ENCODE peak calls at places on chromosomes 6 and 20, in five cellular contexts. C, L, U, M and G are unnamed samples.

GRCh38 chr20:11952621-11953020 is 34.9 kb downstream of the BTBD3 start:
- DNase-seq in C (no peak), L (no peak), U (no peak), M (no peak), G (no peak)

GRCh38 chr20:59772931-59773913 is 160.2 kb downstream of the SYCP2 start:
- DNase-seq in C (no peak), L (no peak), U (no peak), M (no peak), G (no peak)

GRCh38 chr20:24638546-24639166 is 169.2 kb downstream of the SYNDIG1 start:
- DNase-seq in C (no peak), L (no peak), U (no peak), M (no peak), G (no peak)

GRCh38 chr20:4112490-4113420 is 97.4 kb upstream of the RNF24 start:
- DNase-seq in C (peak; percentile 60), L (no peak), U (peak; percentile 32), M (no peak), G (peak; percentile 35)

GRCh38 chr6:149079911-149080501 is 237.5 kb upstream of the TAB2 start:
- DNase-seq in C (no peak), L (no peak), U (no peak), M (no peak), G (no peak)

GRCh38 chr20:34546751-34547181 is 11.8 kb upstream of the MAP1LC3A start:
- DNase-seq in C (no peak), L (no peak), U (no peak), M (peak; percentile 93), G (no peak)

GRCh38 chr6:52596371-52597028 is 19.6 kb upstream of the TRAM2 start:
- DNase-seq in C (peak; percentile 30), L (no peak), U (no peak), M (peak; percentile 39), G (no peak)

GRCh38 chr20:48538856-48539255 is 288.9 kb downstream of the PREX1 start:
- DNase-seq in C (no peak), L (no peak), U (no peak), M (no peak), G (no peak)

GRCh38 chr20:42611423-42611822 is 578.3 kb downstream of the PTPRT start:
- DNase-seq in C (no peak), L (no peak), U (no peak), M (no peak), G (no peak)

GRCh38 chr6:158815915-158816314 is 3.3 kb downstream of the EZR start:
- DNase-seq in C (no peak), L (no peak), U (no peak), M (no peak), G (no peak)

GRCh38 chr6:67369679-67370078 is 1265.4 kb upstream of the ADGRB3 start:
- DNase-seq in C (no peak), L (no peak), U (no peak), M (no peak), G (no peak)

GRCh38 chr20:4637081-4637797 is 84.5 kb upstream of the PRND start:
- DNase-seq in C (no peak), L (no peak), U (no peak), M (peak; percentile 100), G (no peak)

GRCh38 chr6:135087403-135087802 is 32.8 kb upstream of the HBS1L start:
- DNase-seq in C (no peak), L (no peak), U (no peak), M (peak; percentile 85), G (no peak)

GRCh38 chr6:157019115-157019628 is 242.0 kb downstream of the ARID1B start:
- DNase-seq in C (no peak), L (no peak), U (no peak), M (peak; percentile 70), G (peak; percentile 26)

GRCh38 chr20:24458441-24458840 is 11.0 kb upstream of the SYNDIG1 start:
- DNase-seq in C (no peak), L (no peak), U (no peak), M (no peak), G (no peak)

GRCh38 chr6:154350293-154350692 is 6.3 kb downstream of the IPCEF1 start:
- DNase-seq in C (no peak), L (no peak), U (no peak), M (no peak), G (no peak)

GRCh38 chr20:43188861-43189613 is 669 bp downstream of the PTPRT start:
- DNase-seq in C (no peak), L (no peak), U (no peak), M (peak; percentile 26), G (peak; percentile 25)

GRCh38 chr6:158808918-158809678 is 10.1 kb downstream of the EZR start:
- DNase-seq in C (no peak), L (no peak), U (no peak), M (no peak), G (peak; percentile 34)

GRCh38 chr6:39812496-39812852 is 20.3 kb downstream of the DAAM2 start:
- DNase-seq in C (no peak), L (no peak), U (no peak), M (no peak), G (no peak)

GRCh38 chr20:15144911-15145310 is 807.5 kb upstream of the FLRT3 start:
- DNase-seq in C (no peak), L (no peak), U (no peak), M (no peak), G (no peak)

GRCh38 chr20:62627901-62628612 is 14.2 kb upstream of the SLCO4A1 start:
- DNase-seq in C (no peak), L (no peak), U (no peak), M (no peak), G (peak; percentile 74)

GRCh38 chr6:135231469-135231844 is 50.3 kb downstream of the MYB start:
- DNase-seq in C (no peak), L (no peak), U (peak; percentile 47), M (peak; percentile 18), G (no peak)

GRCh38 chr6:129730477-129731165 is 20.6 kb upstream of the ARHGAP18 start:
- DNase-seq in C (peak; percentile 63), L (no peak), U (peak; percentile 35), M (peak; percentile 32), G (peak; percentile 37)

GRCh38 chr6:5398530-5398929 is 137.2 kb downstream of the FARS2 start:
- DNase-seq in C (peak; percentile 62), L (no peak), U (peak; percentile 50), M (peak; percentile 76), G (peak; percentile 25)

GRCh38 chr20:41055679-41056078 is 27.1 kb downstream of the TOP1 start:
- DNase-seq in C (no peak), L (no peak), U (no peak), M (no peak), G (no peak)

GRCh38 chr6:391559-392440 is at the start of gene IRF4:
- DNase-seq in C (no peak), L (no peak), U (peak; percentile 87), M (no peak), G (peak; percentile 97)

GRCh38 chr6:136740050-136740974 is 52.0 kb downstream of the MAP3K5 start:
- DNase-seq in C (no peak), L (no peak), U (no peak), M (no peak), G (no peak)

GRCh38 chr6:135901776-135902524 is 50.4 kb downstream of the PDE7B start:
- DNase-seq in C (no peak), L (no peak), U (peak; percentile 16), M (no peak), G (no peak)

GRCh38 chr6:25612666-25613065 is 39.3 kb upstream of the SCGN start:
- DNase-seq in C (no peak), L (no peak), U (no peak), M (no peak), G (no peak)

GRCh38 chr6:137881522-137881886 is 14.4 kb downstream of the TNFAIP3 start:
- DNase-seq in C (no peak), L (no peak), U (no peak), M (no peak), G (no peak)

GRCh38 chr20:23086056-23086551 is at the start of gene CD93:
- DNase-seq in C (peak; percentile 95), L (no peak), U (peak; percentile 47), M (no peak), G (peak; percentile 40)

GRCh38 chr20:21181028-21181427 is 55.1 kb downstream of the KIZ start:
- DNase-seq in C (no peak), L (no peak), U (no peak), M (no peak), G (no peak)